ENCODE peak calls at places on chromosomes 11 and 22, in seven cellular contexts. I is endothelial cell; G is CD8-positive, alpha-beta T cell; A is lower leg skin; T is heart left ventricle; F is foreskin fibroblast; P is heart right ventricle. O is an unnamed sample.

GRCh38 chr22:30923168-30923900 is 45.2 kb downstream of the MORC2 start:
- DNase-seq in I (no peak), G (no peak), A (no peak), T (no peak), F (no peak), P (no peak), O (no peak)

GRCh38 chr11:15163136-15163535 is 48.4 kb downstream of the INSC start:
- DNase-seq in I (no peak), G (no peak), A (no peak), T (no peak), F (peak), P (no peak), O (no peak)

GRCh38 chr11:100932474-100933100 is 197.0 kb downstream of the PGR start:
- DNase-seq in I (no peak), G (no peak), A (no peak), T (no peak), F (peak), P (no peak), O (no peak)

GRCh38 chr11:32288276-32288675 is 147.1 kb downstream of the WT1 start:
- DNase-seq in I (no peak), G (no peak), A (no peak), T (no peak), F (no peak), P (no peak), O (no peak)

GRCh38 chr11:46918087-46918751 is at the start of gene LRP4:
- DNase-seq in I (peak), G (peak), A (no peak), T (peak), F (peak), P (peak), O (peak)

GRCh38 chr11:96090711-96091110 is 166.8 kb upstream of the MTMR2 start:
- DNase-seq in I (no peak), G (no peak), A (no peak), T (no peak), F (peak), P (no peak), O (no peak)

GRCh38 chr11:44906641-44907040 is 44.0 kb downstream of the TP53I11 start:
- DNase-seq in I (no peak), G (no peak), A (no peak), T (no peak), F (no peak), P (no peak), O (no peak)

GRCh38 chr22:20771918-20772625 is 1.8 kb upstream of the SERPIND1 start:
- DNase-seq in I (peak), G (no peak), A (no peak), T (no peak), F (no peak), P (no peak), O (no peak)

GRCh38 chr11:3984896-3985295 is 109.7 kb upstream of the RRM1 start:
- DNase-seq in I (peak), G (no peak), A (no peak), T (no peak), F (peak), P (no peak), O (no peak)

GRCh38 chr22:35995772-35996171 is 32.9 kb downstream of the RBFOX2 start:
- DNase-seq in I (no peak), G (no peak), A (peak), T (peak), F (peak), P (peak), O (no peak)

GRCh38 chr11:77879218-77879617 is 58.3 kb downstream of the AAMDC start:
- DNase-seq in I (no peak), G (no peak), A (no peak), T (peak), F (peak), P (peak), O (no peak)

GRCh38 chr11:43547411-43547718 is 133.2 kb upstream of the HSD17B12 start:
- DNase-seq in I (no peak), G (no peak), A (no peak), T (no peak), F (peak), P (no peak), O (no peak)

GRCh38 chr11:70105755-70106571 is 27.8 kb downstream of the ANO1 start:
- DNase-seq in I (no peak), G (no peak), A (no peak), T (no peak), F (no peak), P (no peak), O (no peak)

GRCh38 chr11:17386331-17387084 is 2.0 kb downstream of the KCNJ11 start:
- DNase-seq in I (peak), G (no peak), A (no peak), T (peak), F (peak), P (peak), O (no peak)

GRCh38 chr11:58647141-58647699 is 24.8 kb downstream of the CNTF start:
- DNase-seq in I (no peak), G (no peak), A (no peak), T (no peak), F (no peak), P (no peak), O (no peak)

GRCh38 chr11:83459802-83460201 is 173.6 kb upstream of the CCDC90B start:
- DNase-seq in I (no peak), G (no peak), A (no peak), T (no peak), F (no peak), P (no peak), O (no peak)

GRCh38 chr11:20518323-20518834 is 81.0 kb upstream of the SLC6A5 start:
- DNase-seq in I (no peak), G (no peak), A (no peak), T (no peak), F (no peak), P (no peak), O (no peak)

GRCh38 chr22:35449829-35450689 is 50.1 kb downstream of the MCM5 start:
- DNase-seq in I (no peak), G (no peak), A (no peak), T (no peak), F (no peak), P (no peak), O (no peak)

GRCh38 chr11:65660038-65660437 is 2.7 kb downstream of the RELA start:
- DNase-seq in I (no peak), G (no peak), A (no peak), T (no peak), F (no peak), P (no peak), O (no peak)

GRCh38 chr22:40808018-40808841 is 10.9 kb downstream of the SLC25A17 start:
- DNase-seq in I (no peak), G (no peak), A (no peak), T (no peak), F (peak), P (no peak), O (no peak)

GRCh38 chr11:7480132-7480531 is 5.2 kb upstream of the OLFML1 start:
- DNase-seq in I (no peak), G (no peak), A (no peak), T (no peak), F (peak), P (no peak), O (no peak)

GRCh38 chr22:18065256-18065655 is 12.5 kb upstream of the PEX26 start:
- DNase-seq in I (no peak), G (no peak), A (no peak), T (no peak), F (no peak), P (no peak), O (no peak)

GRCh38 chr22:35930933-35931332 is 97.7 kb downstream of the RBFOX2 start:
- DNase-seq in I (peak), G (no peak), A (no peak), T (no peak), F (peak), P (peak), O (no peak)

GRCh38 chr11:30326114-30326783 is 3.3 kb downstream of the ARL14EP start:
- DNase-seq in I (no peak), G (no peak), A (no peak), T (no peak), F (peak), P (no peak), O (no peak)

GRCh38 chr11:59611570-59612565 is 3.7 kb downstream of the OSBP start:
- DNase-seq in I (no peak), G (no peak), A (no peak), T (no peak), F (peak), P (no peak), O (no peak)

GRCh38 chr11:113184498-113184897 is 129.9 kb upstream of the TTC12 start:
- DNase-seq in I (no peak), G (no peak), A (no peak), T (no peak), F (peak), P (no peak), O (no peak)

GRCh38 chr11:79156031-79156430 is 284.8 kb downstream of the TENM4 start:
- DNase-seq in I (no peak), G (no peak), A (no peak), T (no peak), F (no peak), P (no peak), O (no peak)

GRCh38 chr11:803770-804598 is 1.0 kb downstream of the PIDD1 start:
- DNase-seq in I (no peak), G (no peak), A (no peak), T (no peak), F (peak), P (no peak), O (no peak)

GRCh38 chr11:933002-933820 is 7.5 kb downstream of the AP2A2 start:
- DNase-seq in I (no peak), G (no peak), A (no peak), T (no peak), F (peak), P (no peak), O (no peak)

GRCh38 chr11:69048718-69049489 is at the start of gene TPCN2:
- DNase-seq in I (peak), G (peak), A (peak), T (peak), F (peak), P (peak), O (peak)

GRCh38 chr11:115193931-115194797 is 310.1 kb downstream of the CADM1 start:
- DNase-seq in I (no peak), G (no peak), A (no peak), T (no peak), F (no peak), P (no peak), O (no peak)

GRCh38 chr11:35005156-35005780 is 88.8 kb downstream of the PDHX start:
- DNase-seq in I (no peak), G (no peak), A (no peak), T (no peak), F (no peak), P (no peak), O (no peak)

GRCh38 chr11:44037658-44037998 is 10.2 kb upstream of the ACCSL start:
- DNase-seq in I (no peak), G (no peak), A (no peak), T (no peak), F (no peak), P (no peak), O (no peak)

GRCh38 chr11:45092901-45093760 is 53.3 kb upstream of the PRDM11 start:
- DNase-seq in I (no peak), G (peak), A (peak), T (no peak), F (no peak), P (no peak), O (peak)

GRCh38 chr11:12454782-12455181 is 77.4 kb downstream of the PARVA start:
- DNase-seq in I (no peak), G (no peak), A (no peak), T (no peak), F (peak), P (no peak), O (no peak)

GRCh38 chr22:21626735-21627469 is 2.9 kb downstream of the YDJC start:
- DNase-seq in I (no peak), G (no peak), A (no peak), T (no peak), F (no peak), P (no peak), O (no peak)

GRCh38 chr11:129013737-129014475 is 71.2 kb upstream of the TP53AIP1 start:
- DNase-seq in I (no peak), G (no peak), A (no peak), T (no peak), F (no peak), P (no peak), O (no peak)

GRCh38 chr11:129021295-129021694 is 78.6 kb upstream of the TP53AIP1 start:
- DNase-seq in I (no peak), G (no peak), A (no peak), T (no peak), F (no peak), P (no peak), O (no peak)

GRCh38 chr11:129023968-129024676 is 81.5 kb upstream of the TP53AIP1 start:
- DNase-seq in I (no peak), G (no peak), A (peak), T (no peak), F (peak), P (no peak), O (no peak)

GRCh38 chr11:129018991-129019390 is 76.3 kb upstream of the TP53AIP1 start:
- DNase-seq in I (no peak), G (no peak), A (no peak), T (no peak), F (no peak), P (no peak), O (no peak)
- TF ChIP-seq CTCF in I (no peak), G (no peak), A (no peak), T (no peak), F (no peak), P (no peak), O (no peak)

GRCh38 chr22:29726512-29727247 is 6.9 kb downstream of the CABP7 start:
- DNase-seq in I (no peak), G (no peak), A (no peak), T (no peak), F (peak), P (no peak), O (no peak)
- TF ChIP-seq CTCF in I (no peak), G (no peak), A (no peak), T (no peak), F (no peak), P (no peak), O (no peak)

DNA sequence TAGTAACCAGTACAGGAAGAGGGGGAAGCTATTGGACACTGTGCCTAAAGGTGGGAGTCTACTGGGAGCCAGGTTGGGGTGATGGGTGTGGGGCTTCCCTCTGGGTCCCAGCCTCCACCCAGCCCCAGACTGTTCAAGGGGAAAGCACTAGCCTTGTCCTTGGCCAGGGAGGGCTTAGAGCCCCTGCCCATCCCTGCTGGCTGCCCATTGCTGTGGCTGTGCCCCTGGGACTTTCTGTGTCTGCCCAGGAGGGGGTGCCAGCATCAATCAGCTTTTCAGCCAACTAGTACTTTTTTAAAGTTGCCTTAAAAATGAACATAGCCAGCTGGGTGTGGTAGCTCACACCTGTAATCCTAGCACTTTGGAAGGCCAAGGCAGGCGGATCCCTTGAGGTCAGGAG is 19.9 kb downstream of the INCENP start:
- DNase-seq in I (no peak), G (no peak), A (no peak), T (no peak), F (peak), P (no peak), O (peak)
- TF ChIP-seq CTCF in I (no peak), G (no peak), A (no peak), T (no peak), F (peak), P (no peak), O (no peak)

GRCh38 chr11:67630230-67630942 is 649 bp upstream of the NUDT8 start:
- DNase-seq in I (peak), G (peak), A (peak), T (peak), F (peak), P (peak), O (peak)

GRCh38 chr11:67629386-67630229 is at the start of gene NUDT8:
- DNase-seq in I (peak), G (peak), A (peak), T (peak), F (peak), P (peak), O (peak)

GRCh38 chr11:67627394-67627787 is 2.3 kb downstream of the NUDT8 start:
- DNase-seq in I (no peak), G (no peak), A (no peak), T (no peak), F (no peak), P (no peak), O (no peak)

GRCh38 chr11:67627788-67628624 is 1.7 kb downstream of the NUDT8 start:
- DNase-seq in I (no peak), G (no peak), A (no peak), T (no peak), F (no peak), P (no peak), O (no peak)

GRCh38 chr11:67628710-67629385 is 889 bp downstream of the NUDT8 start:
- DNase-seq in I (no peak), G (no peak), A (no peak), T (no peak), F (no peak), P (no peak), O (no peak)
- TF ChIP-seq CTCF in I (no peak), G (no peak), A (no peak), T (no peak), F (no peak), P (no peak), O (no peak)

GRCh38 chr11:62909107-62909894 is 11.9 kb downstream of the CHRM1 start:
- DNase-seq in I (peak), G (no peak), A (peak), T (peak), F (peak), P (peak), O (no peak)
- TF ChIP-seq CTCF in I (peak), G (no peak), A (no peak), T (peak), F (peak), P (peak), O (no peak)

GRCh38 chr11:72221386-72221785 is 3.2 kb upstream of the INPPL1 start:
- DNase-seq in I (no peak), G (no peak), A (no peak), T (no peak), F (no peak), P (no peak), O (no peak)

GRCh38 chr11:72222106-72222891 is 2.3 kb upstream of the INPPL1 start:
- DNase-seq in I (no peak), G (no peak), A (no peak), T (no peak), F (no peak), P (no peak), O (no peak)

GRCh38 chr11:72224587-72225410 is at the start of gene INPPL1:
- DNase-seq in I (peak), G (peak), A (no peak), T (peak), F (peak), P (peak), O (no peak)

GRCh38 chr11:72223615-72224586 is 666 bp upstream of the INPPL1 start:
- DNase-seq in I (peak), G (peak), A (no peak), T (peak), F (peak), P (peak), O (peak)

DNA sequence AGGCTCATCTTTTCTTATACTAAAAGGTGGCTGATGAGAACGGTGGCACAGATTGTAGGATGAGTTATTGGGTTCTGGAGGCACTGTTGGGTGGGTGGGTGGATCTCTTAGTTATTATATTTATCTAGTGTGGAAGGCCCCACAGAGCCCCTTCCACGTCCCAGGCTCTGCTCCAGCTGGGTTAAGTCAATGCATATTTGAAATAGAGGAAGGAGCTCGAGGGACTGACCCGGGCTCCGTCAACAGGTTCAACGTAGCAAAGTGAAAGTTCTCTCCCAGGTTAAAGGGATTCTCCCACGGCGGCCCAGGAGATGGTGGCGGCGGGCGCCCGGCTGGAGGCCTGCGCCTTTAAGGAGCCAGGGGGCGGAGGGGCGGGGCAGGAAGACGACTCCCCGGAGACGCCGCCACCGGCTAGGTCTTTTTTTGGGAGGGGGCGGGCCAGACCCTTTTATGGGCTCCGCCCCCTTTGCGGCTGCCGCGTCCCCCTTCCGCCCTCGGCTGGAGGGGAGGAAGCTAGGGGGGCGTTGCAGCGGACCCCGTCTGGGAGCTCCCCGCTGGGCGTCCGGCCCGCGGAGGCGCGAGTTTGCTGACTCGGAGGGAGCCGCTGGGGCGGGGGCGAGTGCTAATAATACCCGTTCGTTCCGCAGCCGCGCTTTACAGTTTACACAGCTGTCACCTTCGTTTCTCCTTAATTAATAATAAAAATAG is 1.5 kb upstream of the INPPL1 start:
- DNase-seq in I (peak), G (peak), A (peak), T (peak), F (peak), P (peak), O (peak)
- TF ChIP-seq CTCF in I (peak), G (no peak), A (no peak), T (peak), F (peak), P (peak), O (no peak)

DNA sequence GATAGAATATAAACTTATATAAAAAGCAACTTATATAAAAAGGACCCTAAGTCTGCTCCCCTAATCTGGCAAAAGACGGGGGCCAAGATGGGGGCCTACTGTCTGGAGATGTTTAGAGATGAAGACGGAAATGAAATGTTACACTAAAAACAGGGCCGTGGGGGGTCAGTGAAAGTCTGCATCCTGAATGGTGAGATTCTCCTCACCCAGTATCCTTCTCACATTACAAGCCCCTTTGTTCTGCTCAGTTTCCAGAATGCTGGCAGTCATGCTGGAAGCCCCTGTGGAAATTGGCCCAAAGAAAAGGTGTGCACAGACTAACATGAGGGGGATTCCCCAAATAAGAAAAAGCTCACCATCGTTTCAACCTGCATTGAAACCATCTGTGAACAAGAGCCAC is 269.4 kb upstream of the PITPNB start:
- DNase-seq in I (no peak), G (no peak), A (no peak), T (no peak), F (no peak), P (no peak), O (no peak)
- TF ChIP-seq CTCF in I (no peak), G (no peak), A (no peak), T (no peak), F (no peak), P (no peak), O (no peak)

GRCh38 chr11:60917267-60917666 is 3.3 kb downstream of the TMEM109 start:
- DNase-seq in I (no peak), G (no peak), A (no peak), T (no peak), F (no peak), P (no peak), O (no peak)
- TF ChIP-seq CTCF in I (no peak), G (no peak), A (no peak), T (no peak), F (no peak), P (no peak), O (no peak)

GRCh38 chr11:120335928-120336640 is at the start of gene ARHGEF12:
- DNase-seq in I (peak), G (peak), A (peak), T (peak), F (peak), P (peak), O (peak)
- TF ChIP-seq CTCF in I (no peak), G (no peak), A (no peak), T (peak), F (no peak), P (peak), O (no peak)

GRCh38 chr22:37267128-37267587 is 15.2 kb upstream of the CYTH4 start:
- DNase-seq in I (peak), G (peak), A (no peak), T (peak), F (peak), P (no peak), O (peak)
- TF ChIP-seq CTCF in I (peak), G (peak), A (no peak), T (peak), F (peak), P (peak), O (peak)

O was measured in natural killer cell.